ENCODE peak calls at places on chromosomes 2 and 18, in four cellular contexts. X, S, V and I are unnamed samples.

GRCh38 chr2:172429351-172429968 is 2.1 kb downstream of the ITGA6 start:
- DNase-seq in V (no peak), X (no peak), S (no peak), I (no peak)

GRCh38 chr18:44715245-44715644 is 34.6 kb downstream of the SETBP1 start:
- DNase-seq in V (no peak), S (no peak), X (no peak), I (no peak)

GRCh38 chr18:48727685-48728084 is 188.9 kb downstream of the CTIF start:
- DNase-seq in S (no peak), V (no peak), X (no peak), I (no peak)

GRCh38 chr18:47149457-47150028 is 757 bp downstream of the HDHD2 start:
- DNase-seq in X (peak), S (no peak), V (peak), I (no peak)

GRCh38 chr2:11697103-11697871 is 27.3 kb upstream of the NTSR2 start:
- DNase-seq in X (no peak), V (peak), S (no peak), I (no peak)

GRCh38 chr18:70284976-70285610 is 3.8 kb upstream of the SOCS6 start:
- DNase-seq in X (no peak), V (no peak), S (no peak), I (no peak)

GRCh38 chr2:216354236-216354788 is 18.0 kb downstream of the MARCHF4 start:
- DNase-seq in S (no peak), X (peak), V (no peak), I (no peak)

GRCh38 chr2:50492452-50492851 is 539.5 kb downstream of the NRXN1 start:
- DNase-seq in V (peak), S (peak), X (peak), I (peak)

GRCh38 chr2:147888665-147889064 is 43.8 kb downstream of the ACVR2A start:
- DNase-seq in V (no peak), X (no peak), S (peak), I (no peak)

GRCh38 chr2:176931588-176932563 is 280.7 kb upstream of the HNRNPA3 start:
- DNase-seq in V (peak), S (peak), X (peak), I (peak)

GRCh38 chr2:37529830-37530452 is 141.5 kb downstream of the CDC42EP3 start:
- DNase-seq in X (no peak), V (no peak), S (no peak), I (no peak)

GRCh38 chr2:221478106-221478863 is 93.8 kb downstream of the EPHA4 start:
- DNase-seq in V (no peak), S (no peak), X (no peak), I (no peak)

GRCh38 chr2:128622916-128623620 is 304.4 kb upstream of the HS6ST1 start:
- DNase-seq in X (no peak), V (no peak), S (no peak), I (no peak)

GRCh38 chr2:62270728-62271127 is 74.8 kb downstream of the B3GNT2 start:
- DNase-seq in S (no peak), V (peak), X (peak), I (no peak)

GRCh38 chr18:12278153-12278764 is 24.1 kb downstream of the CIDEA start:
- DNase-seq in S (no peak), V (no peak), X (no peak), I (no peak)

GRCh38 chr2:187615364-187615763 is 61.1 kb upstream of the TFPI start:
- DNase-seq in S (no peak), V (no peak), X (no peak), I (no peak)

GRCh38 chr2:191086707-191087106 is 64.1 kb downstream of the STAT4 start:
- DNase-seq in V (no peak), X (no peak), S (no peak), I (no peak)

GRCh38 chr18:31245820-31246219 is 72.1 kb upstream of the DSG1 start:
- DNase-seq in S (no peak), V (no peak), X (peak), I (no peak)

GRCh38 chr2:109330056-109330455 is 201.1 kb downstream of the SH3RF3 start:
- DNase-seq in X (no peak), V (no peak), S (no peak), I (no peak)

GRCh38 chr2:207467716-207468347 is 61.9 kb upstream of the CREB1 start:
- DNase-seq in V (no peak), X (no peak), S (peak), I (no peak)

GRCh38 chr2:60514886-60515407 is 38.5 kb downstream of the BCL11A start:
- DNase-seq in X (no peak), S (no peak), V (no peak), I (no peak)

GRCh38 chr2:138373993-138374408 is 127.6 kb upstream of the SPOPL start:
- DNase-seq in S (peak), X (peak), V (peak), I (peak)

GRCh38 chr2:240436626-240437180 is 1.2 kb downstream of the GPC1 start:
- DNase-seq in S (no peak), X (no peak), V (no peak), I (no peak)

GRCh38 chr18:30175621-30176225 is 866.8 kb downstream of the DSC3 start:
- DNase-seq in X (peak), V (no peak), S (no peak), I (no peak)

GRCh38 chr18:7174359-7175107 is 56.4 kb upstream of the LRRC30 start:
- DNase-seq in V (peak), S (no peak), X (no peak), I (no peak)

GRCh38 chr2:18046558-18046957 is 168.1 kb downstream of the KCNS3 start:
- DNase-seq in X (no peak), S (no peak), V (no peak), I (no peak)

GRCh38 chr2:10529611-10530010 is 81.5 kb upstream of the ODC1 start:
- DNase-seq in S (no peak), X (no peak), V (peak), I (no peak)

GRCh38 chr2:160039166-160039903 is 23.1 kb downstream of the PLA2R1 start:
- DNase-seq in S (no peak), X (no peak), V (no peak), I (no peak)

GRCh38 chr2:45046786-45047185 is 37.5 kb upstream of the SIX2 start:
- DNase-seq in S (no peak), V (no peak), X (no peak), I (no peak)

GRCh38 chr2:36177282-36177681 is 178.3 kb upstream of the CRIM1 start:
- DNase-seq in V (no peak), X (no peak), S (no peak), I (no peak)

GRCh38 chr2:188158337-188159100 is 133.2 kb upstream of the GULP1 start:
- DNase-seq in S (no peak), X (no peak), V (no peak), I (no peak)

DNA sequence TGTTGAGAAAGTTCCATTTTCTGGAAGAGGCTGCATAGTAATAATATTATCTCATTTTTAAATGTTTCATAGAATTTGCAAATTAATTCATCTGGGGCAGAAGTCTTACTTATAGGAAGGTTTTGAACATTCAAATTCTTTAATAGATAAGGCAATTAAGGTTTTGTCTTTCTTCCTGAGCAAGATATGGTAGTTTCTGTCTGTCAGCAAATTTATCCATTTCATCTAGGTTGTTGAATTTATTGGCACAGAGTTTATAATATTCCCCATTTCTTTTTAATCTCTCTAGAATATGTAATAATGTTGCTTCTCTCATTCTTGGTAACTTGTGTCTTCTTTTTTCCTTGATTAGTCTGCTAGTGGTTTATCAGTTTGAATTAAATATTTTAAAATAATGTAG is 90.2 kb upstream of the EPB41L5 start:
- DNase-seq in S (no peak), X (no peak), V (no peak), I (no peak)
- TF ChIP-seq TAF1 in S (no peak), X (no peak), V (no peak), I (no peak)

GRCh38 chr2:96325884-96326255 is 753 bp downstream of the ITPRIPL1 start:
- DNase-seq in S (no peak), V (peak), X (no peak), I (no peak)

GRCh38 chr2:96323849-96324248 is 1.3 kb upstream of the ITPRIPL1 start:
- DNase-seq in X (no peak), V (no peak), S (no peak), I (no peak)

GRCh38 chr2:96326564-96326963 is 1.4 kb downstream of the ITPRIPL1 start:
- DNase-seq in X (no peak), S (no peak), V (no peak), I (no peak)

GRCh38 chr2:96325038-96325883 is at the start of gene ITPRIPL1:
- DNase-seq in X (no peak), S (no peak), V (peak), I (no peak)

GRCh38 chr2:96324716-96325037 is 440 bp upstream of the ITPRIPL1 start:
- DNase-seq in V (no peak), X (no peak), S (no peak), I (no peak)
- TF ChIP-seq TAF1 in V (no peak), X (no peak), S (no peak), I (no peak)

GRCh38 chr2:24334245-24334633 is 26.1 kb downstream of the ITSN2 start:
- DNase-seq in X (no peak), V (no peak), S (no peak), I (no peak)
- TF ChIP-seq TAF1 in X (no peak), V (no peak), S (no peak), I (no peak)

GRCh38 chr2:71100195-71100964 is 29.6 kb downstream of the MCEE start:
- DNase-seq in S (peak), V (peak), X (peak), I (no peak)
- TF ChIP-seq TAF1 in S (no peak), V (no peak), X (no peak), I (no peak)

GRCh38 chr2:114063346-114063745 is 173.5 kb downstream of the ACTR3 start:
- DNase-seq in X (no peak), V (no peak), S (no peak), I (no peak)

GRCh38 chr2:114065731-114066130 is 175.8 kb downstream of the ACTR3 start:
- DNase-seq in V (no peak), S (no peak), X (no peak), I (no peak)

GRCh38 chr2:114066186-114066747 is 176.4 kb downstream of the ACTR3 start:
- DNase-seq in V (no peak), S (no peak), X (no peak), I (no peak)

GRCh38 chr2:114057638-114058037 is 167.7 kb downstream of the ACTR3 start:
- DNase-seq in S (no peak), V (no peak), X (no peak), I (no peak)

DNA sequence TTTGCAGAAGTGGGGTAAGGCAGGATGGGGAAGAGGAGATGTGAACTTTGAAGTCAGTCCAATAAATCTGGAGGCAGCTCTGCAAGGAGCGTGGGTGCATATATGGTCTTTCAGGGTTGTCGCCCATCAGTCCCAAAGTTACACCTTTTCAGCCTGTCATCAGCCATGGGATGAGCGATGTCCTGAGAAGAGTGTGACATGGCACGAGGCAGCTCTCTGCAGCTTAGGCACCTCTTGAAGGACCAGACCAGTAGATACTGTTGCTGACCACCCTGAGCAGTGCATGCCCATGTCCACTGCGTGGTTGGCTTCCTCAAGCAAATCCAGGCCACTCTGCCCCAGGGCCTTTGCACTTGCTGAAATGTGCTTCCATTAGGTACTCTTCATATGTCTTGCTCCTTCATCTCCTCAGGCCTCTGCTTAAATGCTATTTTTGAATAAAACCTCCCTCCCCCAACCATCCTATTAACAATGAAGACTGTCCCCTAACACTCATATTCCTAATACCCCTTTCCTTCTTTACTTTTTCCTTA is 171.7 kb downstream of the ACTR3 start:
- DNase-seq in V (no peak), X (no peak), S (no peak), I (no peak)
- TF ChIP-seq TAF1 in V (no peak), X (no peak), S (no peak), I (no peak)

GRCh38 chr2:141496805-141497204 is 634.0 kb downstream of the LRP1B start:
- DNase-seq in V (no peak), S (no peak), X (no peak), I (no peak)

GRCh38 chr2:141492816-141493215 is 638.0 kb downstream of the LRP1B start:
- DNase-seq in X (no peak), V (no peak), S (no peak), I (no peak)

GRCh38 chr2:141497262-141497661 is 633.6 kb downstream of the LRP1B start:
- DNase-seq in X (no peak), S (no peak), V (no peak), I (no peak)

GRCh38 chr2:141490886-141491285 is 639.9 kb downstream of the LRP1B start:
- DNase-seq in S (no peak), V (no peak), X (no peak), I (no peak)

GRCh38 chr2:141493936-141494335 is 636.9 kb downstream of the LRP1B start:
- DNase-seq in X (no peak), S (no peak), V (no peak), I (no peak)
- TF ChIP-seq TAF1 in X (no peak), S (no peak), V (no peak), I (no peak)

DNA sequence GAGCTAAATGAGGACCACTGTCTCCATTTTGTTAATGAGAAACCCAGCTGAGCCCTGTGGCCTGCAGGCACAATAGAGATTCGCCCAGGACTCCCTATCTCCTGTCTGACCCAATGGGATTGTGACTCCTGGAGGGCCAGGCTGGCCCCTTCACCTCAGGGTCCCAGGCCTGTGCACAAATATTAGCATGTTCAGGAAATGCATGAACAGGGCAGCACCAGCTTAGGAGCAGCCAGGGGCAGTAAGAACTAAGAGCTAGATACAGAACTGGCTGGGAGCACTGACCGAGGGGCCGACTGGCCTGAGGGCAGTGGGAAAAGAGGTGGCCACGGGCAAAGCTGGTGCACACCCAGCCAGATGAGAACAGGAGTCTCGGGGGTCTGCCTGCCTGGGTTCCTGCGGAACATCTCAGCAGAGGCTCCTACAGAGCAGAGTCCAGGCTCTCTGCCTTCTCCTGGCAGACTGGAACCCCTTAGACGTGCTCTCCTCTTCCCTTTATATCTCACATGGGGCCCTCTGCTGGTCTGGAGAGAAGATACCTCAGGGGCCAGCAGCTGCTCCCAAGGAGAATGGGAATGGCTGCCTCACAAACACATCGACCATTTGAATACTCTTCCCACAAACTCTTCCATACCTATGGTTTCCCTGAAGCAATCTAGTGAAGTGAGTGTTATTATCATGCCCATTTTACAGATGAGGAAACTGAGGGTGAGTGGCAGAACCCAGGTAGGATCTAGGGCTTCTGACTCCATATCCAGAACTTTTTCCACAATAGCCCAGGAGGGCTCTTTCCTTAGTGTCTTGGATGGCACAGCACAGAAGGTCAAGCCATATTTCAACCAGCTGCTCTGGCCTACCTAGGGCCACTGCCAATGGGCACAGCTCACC is 77.6 kb upstream of the OTOF start:
- DNase-seq in S (no peak), V (no peak), X (peak), I (no peak)
- TF ChIP-seq TAF1 in S (no peak), V (no peak), X (no peak), I (no peak)

GRCh38 chr2:74768401-74768914 is 65.5 kb upstream of the HK2 start:
- DNase-seq in X (no peak), S (no peak), V (no peak), I (no peak)
- TF ChIP-seq TAF1 in X (no peak), S (no peak), V (no peak), I (no peak)